ENCODE peak calls at places on chromosomes 3 and 15, in four cellular contexts. E is neuronal stem cell, Q is amygdala, C is astrocyte of the spinal cord. A is an unnamed sample.

GRCh38 chr15:50046868-50047267 is 72.2 kb downstream of the ATP8B4 start:
- DNase-seq in E (no peak), C (no peak), Q (no peak), A (no peak)

GRCh38 chr3:180018588-180018987 is 18.1 kb downstream of the PEX5L start:
- DNase-seq in Q (peak), E (no peak), C (no peak), A (no peak)

GRCh38 chr3:120983321-120983665 is 75.3 kb downstream of the STXBP5L start:
- DNase-seq in E (no peak), Q (no peak), C (no peak), A (no peak)

GRCh38 chr3:160018959-160019358 is 30.3 kb downstream of the IL12A start:
- DNase-seq in C (no peak), Q (no peak), E (no peak), A (no peak)

GRCh38 chr3:20811631-20812030 is 625.6 kb upstream of the SGO1 start:
- DNase-seq in Q (no peak), E (no peak), C (no peak), A (no peak)

GRCh38 chr3:30751610-30752299 is 142.7 kb downstream of the GADL1 start:
- DNase-seq in C (peak), Q (peak), E (no peak), A (peak)

GRCh38 chr15:85730001-85730820 is 64.5 kb downstream of the KLHL25 start:
- DNase-seq in E (peak), Q (peak), C (peak), A (peak)

GRCh38 chr3:146259880-146260589 is 9.1 kb upstream of the PLSCR4 start:
- DNase-seq in C (no peak), E (no peak), Q (no peak), A (no peak)

GRCh38 chr3:76400141-76400540 is 614.8 kb upstream of the ZNF717 start:
- DNase-seq in E (no peak), C (no peak), Q (no peak), A (no peak)

GRCh38 chr3:48478631-48479555 is 25.1 kb downstream of the SHISA5 start:
- DNase-seq in C (no peak), E (no peak), Q (no peak), A (no peak)

GRCh38 chr3:9704343-9705322 is 1.0 kb downstream of the CPNE9 start:
- DNase-seq in Q (no peak), C (no peak), E (peak), A (no peak)

GRCh38 chr3:139975592-139976360 is 40.8 kb downstream of the CLSTN2 start:
- DNase-seq in E (no peak), C (peak), Q (no peak), A (no peak)

GRCh38 chr3:14222900-14223594 is 44.4 kb downstream of the LSM3 start:
- DNase-seq in C (no peak), E (no peak), Q (no peak), A (no peak)

GRCh38 chr15:60237411-60237810 is 160.4 kb downstream of the ANXA2 start:
- DNase-seq in C (peak), E (no peak), Q (no peak), A (no peak)

GRCh38 chr3:64264491-64265109 is 39.3 kb upstream of the PRICKLE2 start:
- DNase-seq in E (no peak), C (peak), Q (no peak), A (no peak)

GRCh38 chr3:23797490-23797889 is 8.3 kb upstream of the UBE2E1 start:
- DNase-seq in C (no peak), Q (no peak), E (no peak), A (no peak)

GRCh38 chr3:113128386-113129015 is 82.9 kb upstream of the BOC start:
- DNase-seq in E (no peak), Q (no peak), C (no peak), A (no peak)

GRCh38 chr15:43509002-43509922 is 8.1 kb upstream of the MAP1A start:
- DNase-seq in Q (no peak), E (no peak), C (no peak), A (no peak)

GRCh38 chr15:64216722-64217428 is 54.1 kb upstream of the PPIB start:
- DNase-seq in E (no peak), Q (peak), C (no peak), A (no peak)

GRCh38 chr15:93358171-93359036 is 269.4 kb upstream of the RGMA start:
- DNase-seq in C (no peak), Q (no peak), E (peak), A (no peak)

A was measured in astrocyte of the cerebellum.